ENCODE peak calls at places on chromosome 6, in seven cellular contexts. One of them, this sample, is unnamed.

GRCh38 chr6:52503853-52504777 is 72.7 kb downstream of the TRAM2 start:
- DNase-seq in GM13977: peak
- DNase-seq in endodermal cell: peak
- DNase-seq in progenitor cell of endocrine pancreas: no peak
- DNase-seq in glutamatergic neuron: no peak
- DNase-seq in upper lobe of right lung: peak
- DNase-seq in foreskin fibroblast: no peak
- DNase-seq in this sample: no peak

GRCh38 chr6:123456836-123457235 is 179.9 kb downstream of the TRDN start:
- DNase-seq in endodermal cell: no peak
- DNase-seq in glutamatergic neuron: no peak
- DNase-seq in foreskin fibroblast: no peak
- DNase-seq in GM13977: no peak
- DNase-seq in progenitor cell of endocrine pancreas: no peak
- DNase-seq in upper lobe of right lung: no peak
- DNase-seq in this sample: no peak

GRCh38 chr6:157825243-157825904 is 2.3 kb downstream of the SNX9 start:
- DNase-seq in upper lobe of right lung: no peak
- DNase-seq in glutamatergic neuron: no peak
- DNase-seq in foreskin fibroblast: no peak
- DNase-seq in GM13977: no peak
- DNase-seq in endodermal cell: no peak
- DNase-seq in progenitor cell of endocrine pancreas: no peak
- DNase-seq in this sample: no peak

GRCh38 chr6:124076336-124077048 is 272.8 kb downstream of the NKAIN2 start:
- DNase-seq in glutamatergic neuron: no peak
- DNase-seq in endodermal cell: no peak
- DNase-seq in GM13977: no peak
- DNase-seq in progenitor cell of endocrine pancreas: no peak
- DNase-seq in upper lobe of right lung: no peak
- DNase-seq in foreskin fibroblast: no peak
- DNase-seq in this sample: no peak

GRCh38 chr6:135118142-135118730 is 62.9 kb upstream of the MYB start:
- DNase-seq in progenitor cell of endocrine pancreas: no peak
- DNase-seq in endodermal cell: no peak
- DNase-seq in upper lobe of right lung: no peak
- DNase-seq in glutamatergic neuron: no peak
- DNase-seq in foreskin fibroblast: no peak
- DNase-seq in GM13977: no peak
- DNase-seq in this sample: no peak

GRCh38 chr6:108575905-108576494 is 15.3 kb downstream of the FOXO3 start:
- DNase-seq in glutamatergic neuron: no peak
- DNase-seq in endodermal cell: no peak
- DNase-seq in GM13977: no peak
- DNase-seq in upper lobe of right lung: no peak
- DNase-seq in foreskin fibroblast: no peak
- DNase-seq in progenitor cell of endocrine pancreas: no peak
- DNase-seq in this sample: no peak

GRCh38 chr6:5672581-5673011 is 334.1 kb downstream of the NRN1 start:
- DNase-seq in progenitor cell of endocrine pancreas: no peak
- DNase-seq in GM13977: no peak
- DNase-seq in endodermal cell: peak
- DNase-seq in glutamatergic neuron: no peak
- DNase-seq in foreskin fibroblast: peak
- DNase-seq in upper lobe of right lung: no peak
- DNase-seq in this sample: no peak

GRCh38 chr6:65546894-65547293 is 160.1 kb downstream of the EYS start:
- DNase-seq in endodermal cell: no peak
- DNase-seq in upper lobe of right lung: no peak
- DNase-seq in GM13977: no peak
- DNase-seq in progenitor cell of endocrine pancreas: no peak
- DNase-seq in glutamatergic neuron: no peak
- DNase-seq in foreskin fibroblast: no peak
- DNase-seq in this sample: no peak

GRCh38 chr6:110875548-110876169 is 1.1 kb downstream of the AMD1 start:
- DNase-seq in GM13977: peak
- DNase-seq in progenitor cell of endocrine pancreas: peak
- DNase-seq in endodermal cell: peak
- DNase-seq in foreskin fibroblast: peak
- DNase-seq in upper lobe of right lung: peak
- DNase-seq in glutamatergic neuron: peak
- DNase-seq in this sample: peak

DNA sequence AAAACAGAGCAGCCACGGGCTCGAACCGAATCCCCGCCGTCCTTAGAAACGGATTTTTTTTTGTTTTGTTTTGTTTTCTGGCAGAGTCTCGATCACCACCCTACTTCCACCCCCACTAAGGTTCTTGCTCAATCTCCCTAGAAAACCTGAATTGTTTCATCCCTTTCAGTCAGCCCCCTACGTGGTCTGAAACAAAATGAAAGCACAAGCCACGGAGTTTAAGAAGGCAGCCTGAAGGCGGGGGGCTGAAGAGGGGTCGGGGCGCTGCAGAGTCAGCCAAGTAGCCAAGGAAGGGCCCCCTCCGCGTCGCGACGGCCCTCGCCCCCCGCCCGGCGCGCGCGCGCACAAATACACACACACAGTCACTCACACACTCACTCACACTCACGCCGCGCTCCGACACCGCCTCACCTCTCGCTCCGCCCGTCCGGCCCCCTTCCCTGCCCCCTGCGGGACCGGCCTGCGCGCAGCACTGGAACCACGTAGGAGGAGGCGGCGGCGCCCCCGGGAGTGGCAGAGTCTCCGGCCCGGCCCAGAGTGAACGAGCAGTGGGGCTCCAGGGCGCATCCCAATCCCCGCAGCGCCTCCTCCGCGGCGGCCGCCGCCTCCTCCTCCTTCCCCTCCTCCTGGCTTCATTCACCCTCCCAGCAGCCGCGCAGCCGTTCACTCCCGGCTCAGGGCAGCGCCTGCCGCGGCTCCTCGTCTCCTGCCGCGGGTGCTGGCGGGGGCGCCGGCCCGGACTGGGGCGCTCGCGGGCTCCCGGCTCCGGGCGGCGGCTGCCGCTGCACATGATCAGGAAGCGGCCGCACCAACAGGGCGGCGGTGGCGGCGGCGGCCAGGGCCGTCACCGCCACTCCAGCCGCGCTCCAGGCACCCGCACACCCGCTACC is 1.4 kb downstream of the ATXN1 start:
- DNase-seq in foreskin fibroblast: peak
- DNase-seq in glutamatergic neuron: peak
- DNase-seq in endodermal cell: peak
- DNase-seq in progenitor cell of endocrine pancreas: peak
- DNase-seq in upper lobe of right lung: peak
- DNase-seq in GM13977: peak
- DNase-seq in this sample: peak
- TF ChIP-seq CTCF in foreskin fibroblast: no peak
- TF ChIP-seq CTCF in glutamatergic neuron: no peak
- TF ChIP-seq CTCF in endodermal cell: peak
- TF ChIP-seq CTCF in progenitor cell of endocrine pancreas: peak
- TF ChIP-seq CTCF in upper lobe of right lung: peak
- TF ChIP-seq CTCF in GM13977: peak
- TF ChIP-seq CTCF in this sample: no peak

GRCh38 chr6:66558189-66558588 is 851.2 kb upstream of the EYS start:
- DNase-seq in progenitor cell of endocrine pancreas: no peak
- DNase-seq in foreskin fibroblast: no peak
- DNase-seq in endodermal cell: peak
- DNase-seq in GM13977: no peak
- DNase-seq in upper lobe of right lung: no peak
- DNase-seq in glutamatergic neuron: no peak
- DNase-seq in this sample: no peak
- TF ChIP-seq CTCF in progenitor cell of endocrine pancreas: peak
- TF ChIP-seq CTCF in foreskin fibroblast: no peak
- TF ChIP-seq CTCF in endodermal cell: peak
- TF ChIP-seq CTCF in GM13977: peak
- TF ChIP-seq CTCF in upper lobe of right lung: no peak
- TF ChIP-seq CTCF in glutamatergic neuron: peak
- TF ChIP-seq CTCF in this sample: no peak

GRCh38 chr6:104527761-104528415 is 331.8 kb downstream of the HACE1 start:
- DNase-seq in endodermal cell: peak
- DNase-seq in upper lobe of right lung: no peak
- DNase-seq in foreskin fibroblast: no peak
- DNase-seq in GM13977: no peak
- DNase-seq in progenitor cell of endocrine pancreas: no peak
- DNase-seq in glutamatergic neuron: peak
- DNase-seq in this sample: peak
- TF ChIP-seq CTCF in endodermal cell: peak
- TF ChIP-seq CTCF in upper lobe of right lung: peak
- TF ChIP-seq CTCF in foreskin fibroblast: no peak
- TF ChIP-seq CTCF in GM13977: peak
- TF ChIP-seq CTCF in progenitor cell of endocrine pancreas: peak
- TF ChIP-seq CTCF in glutamatergic neuron: no peak
- TF ChIP-seq CTCF in this sample: peak

GRCh38 chr6:3314621-3315020 is 55.9 kb downstream of the PSMG4 start:
- DNase-seq in glutamatergic neuron: no peak
- DNase-seq in upper lobe of right lung: no peak
- DNase-seq in foreskin fibroblast: no peak
- DNase-seq in GM13977: no peak
- DNase-seq in endodermal cell: peak
- DNase-seq in progenitor cell of endocrine pancreas: no peak
- DNase-seq in this sample: no peak

GRCh38 chr6:3310710-3311109 is 52.0 kb downstream of the PSMG4 start:
- DNase-seq in progenitor cell of endocrine pancreas: no peak
- DNase-seq in glutamatergic neuron: no peak
- DNase-seq in upper lobe of right lung: no peak
- DNase-seq in foreskin fibroblast: no peak
- DNase-seq in endodermal cell: peak
- DNase-seq in GM13977: no peak
- DNase-seq in this sample: no peak

GRCh38 chr6:3311798-3312197 is 53.1 kb downstream of the PSMG4 start:
- DNase-seq in glutamatergic neuron: no peak
- DNase-seq in progenitor cell of endocrine pancreas: no peak
- DNase-seq in endodermal cell: peak
- DNase-seq in upper lobe of right lung: no peak
- DNase-seq in GM13977: no peak
- DNase-seq in foreskin fibroblast: no peak
- DNase-seq in this sample: no peak

GRCh38 chr6:3314176-3314575 is 55.4 kb downstream of the PSMG4 start:
- DNase-seq in GM13977: no peak
- DNase-seq in foreskin fibroblast: no peak
- DNase-seq in upper lobe of right lung: no peak
- DNase-seq in endodermal cell: peak
- DNase-seq in progenitor cell of endocrine pancreas: no peak
- DNase-seq in glutamatergic neuron: no peak
- DNase-seq in this sample: no peak

DNA sequence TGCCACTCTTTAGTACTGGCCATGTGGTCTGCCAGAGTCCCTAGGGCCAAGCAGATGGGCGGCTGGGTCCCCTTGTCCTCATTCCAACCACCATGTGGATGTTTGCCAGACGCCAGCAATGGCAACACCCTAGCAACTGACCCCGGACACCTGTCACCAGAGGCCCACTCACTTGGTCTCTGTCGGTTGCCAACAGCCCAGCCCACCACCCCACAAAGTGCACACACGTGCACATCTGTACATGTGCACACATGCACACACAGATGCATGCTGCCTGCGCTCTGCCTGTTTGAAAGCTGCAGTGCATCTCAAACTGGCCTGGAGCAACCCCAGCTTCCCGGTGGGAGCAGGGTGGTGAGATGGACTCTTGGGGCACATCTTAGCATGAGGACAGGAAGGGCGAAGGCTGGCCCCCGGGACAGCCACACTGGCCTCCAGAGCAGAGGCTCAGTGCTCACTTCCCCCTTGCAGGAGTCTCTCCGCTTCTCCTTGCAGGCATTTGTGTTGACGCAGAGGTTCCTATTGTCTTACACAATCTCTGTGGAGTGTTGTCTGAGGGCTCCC is 53.9 kb downstream of the PSMG4 start:
- DNase-seq in endodermal cell: peak
- DNase-seq in GM13977: no peak
- DNase-seq in progenitor cell of endocrine pancreas: no peak
- DNase-seq in upper lobe of right lung: peak
- DNase-seq in glutamatergic neuron: peak
- DNase-seq in foreskin fibroblast: no peak
- DNase-seq in this sample: no peak
- TF ChIP-seq CTCF in endodermal cell: no peak
- TF ChIP-seq CTCF in GM13977: no peak
- TF ChIP-seq CTCF in progenitor cell of endocrine pancreas: no peak
- TF ChIP-seq CTCF in upper lobe of right lung: no peak
- TF ChIP-seq CTCF in glutamatergic neuron: no peak
- TF ChIP-seq CTCF in foreskin fibroblast: no peak
- TF ChIP-seq CTCF in this sample: no peak

GRCh38 chr6:41680182-41680965 is 42.1 kb downstream of the MDFI start:
- DNase-seq in GM13977: no peak
- DNase-seq in foreskin fibroblast: no peak
- DNase-seq in progenitor cell of endocrine pancreas: no peak
- DNase-seq in glutamatergic neuron: no peak
- DNase-seq in upper lobe of right lung: no peak
- DNase-seq in endodermal cell: peak
- DNase-seq in this sample: no peak
- TF ChIP-seq CTCF in GM13977: no peak
- TF ChIP-seq CTCF in foreskin fibroblast: no peak
- TF ChIP-seq CTCF in progenitor cell of endocrine pancreas: no peak
- TF ChIP-seq CTCF in glutamatergic neuron: no peak
- TF ChIP-seq CTCF in upper lobe of right lung: no peak
- TF ChIP-seq CTCF in endodermal cell: no peak
- TF ChIP-seq CTCF in this sample: no peak

GRCh38 chr6:4413073-4413472 is 277.7 kb upstream of the ECI2 start:
- DNase-seq in glutamatergic neuron: no peak
- DNase-seq in upper lobe of right lung: no peak
- DNase-seq in foreskin fibroblast: peak
- DNase-seq in GM13977: no peak
- DNase-seq in endodermal cell: no peak
- DNase-seq in progenitor cell of endocrine pancreas: no peak
- DNase-seq in this sample: no peak
- TF ChIP-seq CTCF in glutamatergic neuron: no peak
- TF ChIP-seq CTCF in upper lobe of right lung: no peak
- TF ChIP-seq CTCF in foreskin fibroblast: no peak
- TF ChIP-seq CTCF in GM13977: no peak
- TF ChIP-seq CTCF in endodermal cell: no peak
- TF ChIP-seq CTCF in progenitor cell of endocrine pancreas: no peak
- TF ChIP-seq CTCF in this sample: no peak

DNA sequence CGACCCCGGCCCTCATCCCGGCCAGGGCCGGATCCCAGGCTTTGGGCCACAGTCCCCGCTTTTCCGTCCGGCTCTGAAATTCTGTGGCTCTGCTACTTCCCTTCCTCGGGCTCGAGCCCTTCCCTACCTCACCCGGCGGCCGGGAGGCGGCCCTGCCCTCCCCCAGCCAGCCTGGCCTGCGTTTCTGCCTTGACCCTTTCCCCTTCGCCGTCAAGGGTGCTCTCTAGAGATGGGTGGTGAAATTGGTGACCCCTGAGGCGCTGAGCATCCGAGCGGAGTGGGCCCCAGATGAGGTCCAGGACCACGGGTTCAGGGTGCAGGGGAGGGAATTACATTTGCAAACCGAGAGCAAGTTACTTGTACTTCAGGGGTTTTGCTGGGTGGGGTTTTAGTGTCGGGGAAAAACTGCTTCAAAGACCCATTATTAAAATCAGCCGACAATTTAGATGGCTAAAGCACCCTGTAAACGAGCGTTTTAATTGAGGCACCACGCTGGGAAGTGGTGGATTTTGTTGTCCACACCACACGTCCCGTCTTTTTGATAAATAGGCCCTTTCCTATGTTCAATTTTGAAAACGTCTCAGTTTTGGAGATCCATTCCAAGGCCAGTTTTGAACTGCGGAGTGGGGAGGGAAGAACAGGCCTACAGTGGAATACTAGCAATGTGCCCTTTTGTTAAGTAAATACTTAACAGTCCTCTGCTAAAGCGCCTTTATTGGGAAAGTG is 9.9 kb downstream of the TFAP2A start:
- DNase-seq in foreskin fibroblast: no peak
- DNase-seq in progenitor cell of endocrine pancreas: no peak
- DNase-seq in glutamatergic neuron: no peak
- DNase-seq in GM13977: no peak
- DNase-seq in endodermal cell: no peak
- DNase-seq in upper lobe of right lung: peak
- DNase-seq in this sample: no peak
- TF ChIP-seq CTCF in foreskin fibroblast: no peak
- TF ChIP-seq CTCF in progenitor cell of endocrine pancreas: no peak
- TF ChIP-seq CTCF in glutamatergic neuron: no peak
- TF ChIP-seq CTCF in GM13977: no peak
- TF ChIP-seq CTCF in endodermal cell: no peak
- TF ChIP-seq CTCF in upper lobe of right lung: no peak
- TF ChIP-seq CTCF in this sample: no peak